ENCODE peak calls at places on chromosomes 12 and 14, in six cellular contexts. B, K, C, Z, V and J are unnamed samples.

GRCh38 chr14:76829650-76830421 is 3.6 kb downstream of the LRRC74A start:
- DNase-seq in B (no peak), K (no peak), C (peak; percentile 35), Z (no peak), V (no peak), J (no peak)

GRCh38 chr14:53217283-53217994 is 64.3 kb upstream of the DDHD1 start:
- DNase-seq in B (peak; percentile 78), K (peak; percentile 86), C (peak; percentile 83), Z (peak; percentile 51), V (peak; percentile 88), J (peak; percentile 51)

GRCh38 chr12:54000105-54000773 is at the start of gene HOXC9:
- DNase-seq in B (no peak), K (no peak), C (peak; percentile 47), Z (no peak), V (no peak), J (peak; percentile 11)

GRCh38 chr12:13100610-13100881 is 2.9 kb downstream of the GSG1 start:
- DNase-seq in B (no peak), K (no peak), C (no peak), Z (no peak), V (no peak), J (no peak)

GRCh38 chr12:72602616-72603015 is 330.4 kb downstream of the TRHDE start:
- DNase-seq in B (no peak), K (no peak), C (no peak), Z (no peak), V (no peak), J (no peak)

GRCh38 chr14:102819176-102819628 is 42.0 kb downstream of the TRAF3 start:
- DNase-seq in B (peak; percentile 79), K (peak; percentile 77), C (no peak), Z (peak; percentile 12), V (peak; percentile 87), J (no peak)

GRCh38 chr12:59118356-59118755 is 198.1 kb upstream of the LRIG3 start:
- DNase-seq in B (no peak), K (no peak), C (no peak), Z (no peak), V (no peak), J (no peak)

GRCh38 chr14:54446201-54446693 is 5.1 kb upstream of the CNIH1 start:
- DNase-seq in B (no peak), K (no peak), C (no peak), Z (peak; percentile 50), V (no peak), J (peak; percentile 83)

GRCh38 chr12:81077329-81077685 is 572 bp upstream of the ACSS3 start:
- DNase-seq in B (no peak), K (no peak), C (no peak), Z (no peak), V (no peak), J (no peak)

GRCh38 chr12:121578230-121579189 is 2.3 kb downstream of the KDM2B start:
- DNase-seq in B (no peak), K (peak; percentile 28), C (no peak), Z (no peak), V (peak; percentile 24), J (no peak)

GRCh38 chr14:76133103-76133502 is 18.6 kb upstream of the GPATCH2L start:
- DNase-seq in B (no peak), K (no peak), C (peak; percentile 35), Z (peak; percentile 38), V (no peak), J (peak; percentile 21)

GRCh38 chr12:126772171-126772864 is 1494.7 kb upstream of the TMEM132C start:
- DNase-seq in B (no peak), K (peak; percentile 9), C (peak; percentile 98), Z (peak; percentile 22), V (peak; percentile 43), J (no peak)

GRCh38 chr12:42584539-42585174 is 4.9 kb downstream of the PRICKLE1 start:
- DNase-seq in B (no peak), K (no peak), C (no peak), Z (no peak), V (no peak), J (no peak)

GRCh38 chr12:80702889-80703605 is 4.4 kb upstream of the MYF6 start:
- DNase-seq in B (no peak), K (no peak), C (peak; percentile 42), Z (peak; percentile 57), V (no peak), J (peak; percentile 70)

GRCh38 chr14:90109858-90110257 is 48.1 kb downstream of the KCNK13 start:
- DNase-seq in B (no peak), K (no peak), C (no peak), Z (peak; percentile 21), V (peak; percentile 4), J (no peak)